ENCODE peak calls at places on chromosomes 1 and 21, in eight cellular contexts. One of them, this sample, is unnamed.

GRCh38 chr1:87449348-87449963 is 120.8 kb downstream of the LMO4 start:
- DNase-seq in mucosa of gallbladder: peak; percentile 54
- DNase-seq in NCI-H1105 treated with DMSO at 0.1 percent for 48 hours: peak; percentile 39
- DNase-seq in GM04504: no peak
- DNase-seq in GM03348: no peak
- DNase-seq in stimulated activated CD4-positive, alpha-beta T cell treated with anti-CD3 and anti-CD28 coated beads, Interleukin-12 subunit alpha, Interleukin-12 subunit beta, amount 100 ng/mL, for 4 hours: no peak
- DNase-seq in A549: no peak
- DNase-seq in lung microvascular endothelial cell: peak; percentile 39
- DNase-seq in this sample: no peak

GRCh38 chr1:151013518-151013917 is 5.3 kb downstream of the PRUNE1 start:
- DNase-seq in lung microvascular endothelial cell: no peak
- DNase-seq in GM03348: no peak
- DNase-seq in GM04504: no peak
- DNase-seq in NCI-H1105 treated with DMSO at 0.1 percent for 48 hours: peak; percentile 5
- DNase-seq in stimulated activated CD4-positive, alpha-beta T cell treated with anti-CD3 and anti-CD28 coated beads, Interleukin-12 subunit alpha, Interleukin-12 subunit beta, amount 100 ng/mL, for 4 hours: no peak
- DNase-seq in mucosa of gallbladder: peak; percentile 36
- DNase-seq in A549: no peak
- DNase-seq in this sample: no peak

GRCh38 chr1:228095938-228096337 is 7.2 kb downstream of the C1orf35 start:
- DNase-seq in mucosa of gallbladder: no peak
- DNase-seq in GM03348: no peak
- DNase-seq in A549: no peak
- DNase-seq in stimulated activated CD4-positive, alpha-beta T cell treated with anti-CD3 and anti-CD28 coated beads, Interleukin-12 subunit alpha, Interleukin-12 subunit beta, amount 100 ng/mL, for 4 hours: no peak
- DNase-seq in lung microvascular endothelial cell: no peak
- DNase-seq in NCI-H1105 treated with DMSO at 0.1 percent for 48 hours: no peak
- DNase-seq in GM04504: no peak
- DNase-seq in this sample: no peak

GRCh38 chr1:197913495-197914276 is 3.5 kb upstream of the LHX9 start:
- DNase-seq in GM03348: no peak
- DNase-seq in A549: no peak
- DNase-seq in stimulated activated CD4-positive, alpha-beta T cell treated with anti-CD3 and anti-CD28 coated beads, Interleukin-12 subunit alpha, Interleukin-12 subunit beta, amount 100 ng/mL, for 4 hours: no peak
- DNase-seq in mucosa of gallbladder: no peak
- DNase-seq in lung microvascular endothelial cell: no peak
- DNase-seq in NCI-H1105 treated with DMSO at 0.1 percent for 48 hours: no peak
- DNase-seq in GM04504: no peak
- DNase-seq in this sample: no peak

GRCh38 chr21:45894891-45895777 is 86.4 kb upstream of the COL6A1 start:
- DNase-seq in stimulated activated CD4-positive, alpha-beta T cell treated with anti-CD3 and anti-CD28 coated beads, Interleukin-12 subunit alpha, Interleukin-12 subunit beta, amount 100 ng/mL, for 4 hours: no peak
- DNase-seq in A549: no peak
- DNase-seq in GM04504: no peak
- DNase-seq in GM03348: no peak
- DNase-seq in mucosa of gallbladder: no peak
- DNase-seq in lung microvascular endothelial cell: no peak
- DNase-seq in NCI-H1105 treated with DMSO at 0.1 percent for 48 hours: no peak
- DNase-seq in this sample: no peak

GRCh38 chr1:226975259-226975908 is 35.3 kb downstream of the COQ8A start:
- DNase-seq in lung microvascular endothelial cell: no peak
- DNase-seq in NCI-H1105 treated with DMSO at 0.1 percent for 48 hours: peak; percentile 34
- DNase-seq in A549: no peak
- DNase-seq in mucosa of gallbladder: no peak
- DNase-seq in GM04504: no peak
- DNase-seq in GM03348: no peak
- DNase-seq in stimulated activated CD4-positive, alpha-beta T cell treated with anti-CD3 and anti-CD28 coated beads, Interleukin-12 subunit alpha, Interleukin-12 subunit beta, amount 100 ng/mL, for 4 hours: no peak
- DNase-seq in this sample: no peak

GRCh38 chr21:39120876-39121599 is 62.2 kb downstream of the PSMG1 start:
- DNase-seq in GM03348: no peak
- DNase-seq in mucosa of gallbladder: no peak
- DNase-seq in stimulated activated CD4-positive, alpha-beta T cell treated with anti-CD3 and anti-CD28 coated beads, Interleukin-12 subunit alpha, Interleukin-12 subunit beta, amount 100 ng/mL, for 4 hours: no peak
- DNase-seq in lung microvascular endothelial cell: no peak
- DNase-seq in A549: no peak
- DNase-seq in NCI-H1105 treated with DMSO at 0.1 percent for 48 hours: no peak
- DNase-seq in GM04504: no peak
- DNase-seq in this sample: no peak

GRCh38 chr1:44778705-44779576 is 3.6 kb downstream of the RPS8 start:
- DNase-seq in NCI-H1105 treated with DMSO at 0.1 percent for 48 hours: no peak
- DNase-seq in GM03348: no peak
- DNase-seq in GM04504: no peak
- DNase-seq in lung microvascular endothelial cell: no peak
- DNase-seq in stimulated activated CD4-positive, alpha-beta T cell treated with anti-CD3 and anti-CD28 coated beads, Interleukin-12 subunit alpha, Interleukin-12 subunit beta, amount 100 ng/mL, for 4 hours: no peak
- DNase-seq in A549: no peak
- DNase-seq in mucosa of gallbladder: no peak
- DNase-seq in this sample: no peak

GRCh38 chr1:165408518-165408917 is 36.4 kb downstream of the RXRG start:
- DNase-seq in stimulated activated CD4-positive, alpha-beta T cell treated with anti-CD3 and anti-CD28 coated beads, Interleukin-12 subunit alpha, Interleukin-12 subunit beta, amount 100 ng/mL, for 4 hours: no peak
- DNase-seq in GM04504: no peak
- DNase-seq in GM03348: no peak
- DNase-seq in A549: peak; percentile 57
- DNase-seq in NCI-H1105 treated with DMSO at 0.1 percent for 48 hours: peak; percentile 34
- DNase-seq in lung microvascular endothelial cell: peak; percentile 35
- DNase-seq in mucosa of gallbladder: peak; percentile 31
- DNase-seq in this sample: peak; percentile 75

GRCh38 chr1:248140846-248141245 is 4.1 kb upstream of the OR2M5 start:
- DNase-seq in GM04504: no peak
- DNase-seq in mucosa of gallbladder: no peak
- DNase-seq in lung microvascular endothelial cell: no peak
- DNase-seq in NCI-H1105 treated with DMSO at 0.1 percent for 48 hours: no peak
- DNase-seq in A549: no peak
- DNase-seq in stimulated activated CD4-positive, alpha-beta T cell treated with anti-CD3 and anti-CD28 coated beads, Interleukin-12 subunit alpha, Interleukin-12 subunit beta, amount 100 ng/mL, for 4 hours: no peak
- DNase-seq in GM03348: no peak
- DNase-seq in this sample: no peak

GRCh38 chr1:236734141-236734765 is 48.0 kb downstream of the ACTN2 start:
- DNase-seq in NCI-H1105 treated with DMSO at 0.1 percent for 48 hours: no peak
- DNase-seq in A549: no peak
- DNase-seq in GM03348: no peak
- DNase-seq in lung microvascular endothelial cell: peak; percentile 83
- DNase-seq in stimulated activated CD4-positive, alpha-beta T cell treated with anti-CD3 and anti-CD28 coated beads, Interleukin-12 subunit alpha, Interleukin-12 subunit beta, amount 100 ng/mL, for 4 hours: no peak
- DNase-seq in GM04504: no peak
- DNase-seq in mucosa of gallbladder: no peak
- DNase-seq in this sample: no peak

GRCh38 chr21:42199488-42200463 is 19.2 kb upstream of the ABCG1 start:
- DNase-seq in GM04504: peak; percentile 36
- DNase-seq in lung microvascular endothelial cell: peak; percentile 89
- DNase-seq in mucosa of gallbladder: no peak
- DNase-seq in stimulated activated CD4-positive, alpha-beta T cell treated with anti-CD3 and anti-CD28 coated beads, Interleukin-12 subunit alpha, Interleukin-12 subunit beta, amount 100 ng/mL, for 4 hours: no peak
- DNase-seq in GM03348: peak; percentile 80
- DNase-seq in NCI-H1105 treated with DMSO at 0.1 percent for 48 hours: no peak
- DNase-seq in A549: peak; percentile 39
- DNase-seq in this sample: no peak

GRCh38 chr21:41680444-41681335 is 86.2 kb downstream of the RIPK4 start:
- DNase-seq in A549: peak; percentile 48
- DNase-seq in stimulated activated CD4-positive, alpha-beta T cell treated with anti-CD3 and anti-CD28 coated beads, Interleukin-12 subunit alpha, Interleukin-12 subunit beta, amount 100 ng/mL, for 4 hours: no peak
- DNase-seq in GM03348: no peak
- DNase-seq in mucosa of gallbladder: no peak
- DNase-seq in GM04504: no peak
- DNase-seq in lung microvascular endothelial cell: no peak
- DNase-seq in NCI-H1105 treated with DMSO at 0.1 percent for 48 hours: peak; percentile 56
- DNase-seq in this sample: no peak

GRCh38 chr1:203100163-203100867 is 14.5 kb upstream of the MYOG start:
- DNase-seq in NCI-H1105 treated with DMSO at 0.1 percent for 48 hours: no peak
- DNase-seq in GM03348: no peak
- DNase-seq in mucosa of gallbladder: no peak
- DNase-seq in A549: no peak
- DNase-seq in lung microvascular endothelial cell: no peak
- DNase-seq in GM04504: no peak
- DNase-seq in stimulated activated CD4-positive, alpha-beta T cell treated with anti-CD3 and anti-CD28 coated beads, Interleukin-12 subunit alpha, Interleukin-12 subunit beta, amount 100 ng/mL, for 4 hours: no peak
- DNase-seq in this sample: no peak

This sample was measured in HEK293T.